ENCODE peak calls at places on chromosomes 16 and 17, in four cellular contexts. Z is transverse colon, W is heart right ventricle, O is WTC11. Q is an unnamed sample.

GRCh38 chr17:34499576-34499975 is 79.8 kb upstream of the TMEM132E start:
- DNase-seq in Z (no peak), W (no peak), O (peak), Q (no peak)

GRCh38 chr16:72044825-72045359 is 9.4 kb upstream of the HP start:
- DNase-seq in Z (no peak), W (no peak), O (no peak), Q (no peak)

GRCh38 chr17:41737680-41738023 is 3.2 kb upstream of the HAP1 start:
- DNase-seq in Z (no peak), W (no peak), O (no peak), Q (no peak)

GRCh38 chr16:24117680-24118079 is 138.5 kb upstream of the CACNG3 start:
- DNase-seq in Z (no peak), W (no peak), O (no peak), Q (no peak)

GRCh38 chr17:32443827-32444300 is 446 bp upstream of the PSMD11 start:
- DNase-seq in Z (no peak), W (no peak), O (no peak), Q (no peak)

GRCh38 chr17:51820252-51820651 is 338.3 kb downstream of the CA10 start:
- DNase-seq in Z (no peak), W (no peak), O (no peak), Q (no peak)

GRCh38 chr17:32503251-32504165 is 16.7 kb downstream of the CDK5R1 start:
- DNase-seq in Z (peak), W (no peak), O (no peak), Q (no peak)

GRCh38 chr17:78849026-78849425 is 8.4 kb upstream of the USP36 start:
- DNase-seq in Z (no peak), W (no peak), O (no peak), Q (no peak)

GRCh38 chr16:28495098-28495793 is 803 bp downstream of the APOBR start:
- DNase-seq in Z (peak), W (no peak), O (no peak), Q (no peak)

GRCh38 chr16:28491970-28492474 is at the start of gene CLN3:
- DNase-seq in Z (peak), W (peak), O (peak), Q (peak)

GRCh38 chr16:28492511-28492910 is 637 bp upstream of the CLN3 start:
- DNase-seq in Z (no peak), W (no peak), O (no peak), Q (no peak)

GRCh38 chr16:28494141-28494851 is at the start of gene APOBR:
- DNase-seq in Z (peak), W (no peak), O (no peak), Q (no peak)

DNA sequence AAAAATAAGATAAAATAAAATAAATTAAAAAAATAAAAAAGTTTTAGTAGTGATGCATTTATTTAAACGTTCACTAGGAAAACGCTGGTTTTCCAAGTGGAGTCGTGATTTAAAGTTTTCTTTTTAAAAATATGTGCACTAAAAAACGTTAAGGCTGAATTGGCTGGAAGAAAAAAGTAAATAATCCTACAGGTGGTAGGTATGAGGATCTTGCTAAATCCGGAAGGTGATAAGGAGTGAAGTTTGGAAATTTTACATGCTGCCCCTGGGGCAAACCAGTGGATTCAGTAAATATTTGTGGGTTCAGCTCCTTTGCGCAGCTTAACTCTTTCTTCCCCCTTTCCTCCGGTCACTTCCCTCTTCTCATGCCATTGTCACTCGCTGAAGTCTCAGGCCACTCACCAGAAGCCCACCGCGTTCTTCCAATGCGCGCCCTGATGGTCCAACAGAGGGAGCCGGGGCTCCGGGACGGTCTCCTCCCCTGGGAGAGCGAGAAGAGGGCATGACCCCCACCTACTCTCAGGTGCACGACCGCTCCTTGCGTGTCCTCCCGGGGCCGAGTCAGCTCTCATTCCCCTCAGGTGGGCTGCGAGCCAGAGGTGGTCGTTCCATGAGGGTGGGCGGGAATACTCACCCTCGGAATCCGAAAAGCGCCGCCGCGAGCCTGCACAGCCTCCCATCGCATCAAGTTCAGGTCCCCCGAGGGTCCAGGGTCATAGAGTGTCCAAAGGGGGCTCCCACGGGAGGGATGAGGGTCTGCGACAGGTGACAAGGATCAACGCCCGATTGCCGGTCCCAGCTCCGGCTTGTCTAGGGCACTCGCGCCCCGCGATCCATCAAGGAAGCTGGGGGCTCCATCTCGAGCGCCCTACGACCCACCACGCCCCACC is 549 bp downstream of the CLN3 start:
- DNase-seq in Z (peak), W (peak), O (peak), Q (no peak)
- TF ChIP-seq CTCF in Z (peak), W (peak), O (no peak), Q (no peak)

GRCh38 chr17:64459284-64459747 is 10.4 kb downstream of the MILR1 start:
- DNase-seq in Z (peak), W (no peak), O (no peak), Q (no peak)

GRCh38 chr17:64466019-64466735 is 17.3 kb downstream of the MILR1 start:
- DNase-seq in Z (no peak), W (no peak), O (no peak), Q (no peak)

GRCh38 chr17:64458756-64459155 is 9.8 kb downstream of the MILR1 start:
- DNase-seq in Z (no peak), W (no peak), O (no peak), Q (no peak)

GRCh38 chr17:64460955-64461354 is 12.0 kb downstream of the MILR1 start:
- DNase-seq in Z (no peak), W (peak), O (no peak), Q (no peak)

DNA sequence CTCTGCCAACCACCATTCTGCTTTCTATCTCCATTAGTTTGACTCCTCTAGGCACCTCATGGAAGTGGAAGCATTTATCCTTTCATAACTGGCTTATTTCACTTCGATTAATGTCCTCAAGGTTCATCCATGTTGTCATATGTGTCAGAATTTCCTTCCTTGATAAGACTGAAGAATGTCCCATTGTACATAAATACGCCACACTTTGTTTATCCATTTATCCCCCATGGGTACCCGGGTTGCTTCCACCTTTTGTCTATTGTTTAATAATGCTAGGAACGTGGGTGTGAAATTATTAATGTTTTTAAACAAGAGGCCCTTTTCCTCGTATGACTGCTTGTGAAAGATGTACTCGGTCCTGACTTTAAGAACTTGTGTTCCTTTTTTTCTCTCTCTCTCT is 12.9 kb downstream of the MILR1 start:
- DNase-seq in Z (no peak), W (no peak), O (no peak), Q (no peak)
- TF ChIP-seq CTCF in Z (no peak), W (no peak), O (no peak), Q (no peak)

DNA sequence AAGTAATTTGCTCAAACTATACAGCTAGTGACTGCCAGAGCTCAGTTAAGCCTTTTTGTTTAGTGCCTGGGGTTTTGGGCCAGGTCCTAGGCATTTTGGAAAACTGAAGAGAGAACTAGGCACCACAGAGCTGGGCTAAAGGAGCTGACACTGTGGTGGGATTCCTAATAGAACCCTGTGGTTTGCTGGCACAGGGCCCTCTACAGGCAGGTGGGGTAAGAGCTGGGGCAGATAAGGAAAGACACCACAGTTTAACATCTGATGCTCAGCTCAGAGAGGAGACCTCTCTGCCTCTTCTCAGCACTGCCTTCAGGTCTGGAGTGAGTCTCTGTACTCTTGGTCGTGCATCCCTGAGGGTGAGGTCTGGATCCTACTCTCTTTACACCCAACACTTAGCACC is 121.2 kb downstream of the SNX11 start:
- DNase-seq in Z (no peak), W (no peak), O (peak), Q (no peak)
- TF ChIP-seq CTCF in Z (no peak), W (no peak), O (no peak), Q (no peak)

DNA sequence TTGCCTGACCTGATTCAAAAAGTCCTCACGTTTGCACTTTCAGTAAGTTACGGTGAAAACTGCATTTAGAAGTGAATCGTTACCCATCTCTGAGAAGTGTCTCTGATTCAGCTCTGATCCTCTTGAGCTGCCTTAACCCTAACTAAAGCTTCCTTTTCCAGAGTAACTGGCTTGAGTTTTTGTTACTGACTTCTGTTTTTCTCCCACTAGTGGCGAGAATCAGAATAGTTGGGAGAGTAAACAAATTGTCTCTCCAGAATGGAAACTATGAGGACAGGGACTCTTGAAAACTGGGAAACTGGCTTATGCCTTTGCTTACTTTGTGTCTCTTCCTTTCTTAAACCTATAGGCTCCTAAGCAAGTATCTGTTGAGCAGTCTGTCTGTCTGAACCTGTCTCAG is 31.3 kb upstream of the KPNB1 start:
- DNase-seq in Z (no peak), W (no peak), O (no peak), Q (no peak)
- TF ChIP-seq CTCF in Z (peak), W (peak), O (no peak), Q (no peak)

GRCh38 chr16:79776243-79776884 is 175.8 kb upstream of the MAF start:
- DNase-seq in Z (peak), W (peak), O (no peak), Q (no peak)
- TF ChIP-seq CTCF in Z (no peak), W (peak), O (no peak), Q (no peak)

GRCh38 chr16:13919330-13919682 is 648 bp upstream of the ERCC4 start:
- DNase-seq in Z (no peak), W (no peak), O (no peak), Q (no peak)
- TF ChIP-seq CTCF in Z (no peak), W (no peak), O (no peak), Q (no peak)

GRCh38 chr16:30956601-30957455 is 726 bp upstream of the SETD1A start:
- DNase-seq in Z (peak), W (peak), O (peak), Q (peak)
- TF ChIP-seq CTCF in Z (peak), W (peak), O (no peak), Q (no peak)